ENCODE peak calls at places on chromosomes 6 and 20, in ten cellular contexts. R, G, I, U, L, V, M, C, E and N are unnamed samples.

GRCh38 chr6:163459536-163459935 is 45.0 kb downstream of the QKI start:
- DNase-seq in R (no peak), G (no peak), I (no peak), U (no peak), L (no peak), V (no peak), M (no peak), C (no peak), E (no peak), N (no peak)

GRCh38 chr6:139028658-139029469 is at the start of gene ABRACL:
- DNase-seq in R (peak), G (peak), I (peak), U (peak), L (peak), V (peak), M (peak), C (no peak), E (peak), N (peak)

GRCh38 chr6:169982461-169983386 is 231.3 kb downstream of the ERMARD start:
- DNase-seq in R (no peak), G (no peak), I (no peak), U (no peak), L (no peak), V (no peak), M (no peak), C (no peak), E (no peak), N (no peak)

GRCh38 chr20:22805219-22805618 is 220.8 kb upstream of the FOXA2 start:
- DNase-seq in R (peak), G (peak), I (peak), U (no peak), L (peak), V (no peak), M (no peak), C (peak), E (peak), N (no peak)

GRCh38 chr20:63126876-63127699 is 88.8 kb downstream of the YTHDF1 start:
- DNase-seq in R (no peak), G (no peak), I (no peak), U (no peak), L (no peak), V (no peak), M (no peak), C (no peak), E (peak), N (no peak)

GRCh38 chr6:1436334-1437306 is 47.2 kb downstream of the FOXF2 start:
- DNase-seq in R (peak), G (peak), I (peak), U (no peak), L (peak), V (peak), M (peak), C (peak), E (peak), N (peak)

GRCh38 chr20:37777556-37777955 is 83.7 kb downstream of the CTNNBL1 start:
- DNase-seq in R (no peak), G (peak), I (no peak), U (no peak), L (no peak), V (no peak), M (no peak), C (no peak), E (no peak), N (no peak)

GRCh38 chr20:38970302-38970701 is 8.2 kb downstream of the DHX35 start:
- DNase-seq in R (no peak), G (peak), I (no peak), U (no peak), L (no peak), V (no peak), M (no peak), C (no peak), E (no peak), N (no peak)

GRCh38 chr6:113994934-113995342 is 24.0 kb upstream of the HDAC2 start:
- DNase-seq in R (peak), G (peak), I (peak), U (no peak), L (no peak), V (no peak), M (peak), C (peak), E (peak), N (peak)

GRCh38 chr6:75317503-75318206 is 33.1 kb upstream of the TMEM30A start:
- DNase-seq in R (no peak), G (peak), I (peak), U (no peak), L (no peak), V (no peak), M (no peak), C (peak), E (no peak), N (no peak)

GRCh38 chr6:34491091-34491430 is 25.2 kb downstream of the PACSIN1 start:
- DNase-seq in R (no peak), G (peak), I (no peak), U (peak), L (no peak), V (no peak), M (no peak), C (no peak), E (no peak), N (no peak)

GRCh38 chr6:16273266-16273665 is 34.9 kb downstream of the GMPR start:
- DNase-seq in R (no peak), G (peak), I (no peak), U (no peak), L (no peak), V (no peak), M (no peak), C (no peak), E (no peak), N (no peak)

GRCh38 chr6:149075616-149076354 is 241.7 kb upstream of the TAB2 start:
- DNase-seq in R (no peak), G (peak), I (no peak), U (no peak), L (no peak), V (no peak), M (no peak), C (no peak), E (no peak), N (no peak)

GRCh38 chr6:148509152-148509571 is 166.5 kb downstream of the SASH1 start:
- DNase-seq in R (no peak), G (peak), I (no peak), U (no peak), L (no peak), V (no peak), M (no peak), C (no peak), E (no peak), N (no peak)

GRCh38 chr6:149963212-149963461 is 606 bp upstream of the ULBP1 start:
- DNase-seq in R (peak), G (peak), I (peak), U (no peak), L (no peak), V (no peak), M (peak), C (no peak), E (peak), N (peak)

GRCh38 chr20:63709149-63709527 is 1.3 kb downstream of the ZGPAT start:
- DNase-seq in R (peak), G (no peak), I (no peak), U (no peak), L (no peak), V (no peak), M (no peak), C (no peak), E (no peak), N (no peak)

GRCh38 chr20:53866787-53867740 is 203.3 kb downstream of the BCAS1 start:
- DNase-seq in R (no peak), G (peak), I (peak), U (no peak), L (no peak), V (no peak), M (no peak), C (no peak), E (no peak), N (no peak)

GRCh38 chr6:156359912-156360311 is 417.3 kb upstream of the ARID1B start:
- DNase-seq in R (peak), G (no peak), I (peak), U (no peak), L (no peak), V (no peak), M (no peak), C (no peak), E (peak), N (peak)

GRCh38 chr6:2021713-2022125 is 223.7 kb downstream of the GMDS start:
- DNase-seq in R (no peak), G (peak), I (no peak), U (peak), L (no peak), V (peak), M (peak), C (peak), E (no peak), N (no peak)

GRCh38 chr20:8012724-8013123 is 6.8 kb downstream of the TMX4 start:
- DNase-seq in R (no peak), G (peak), I (no peak), U (no peak), L (no peak), V (no peak), M (no peak), C (no peak), E (no peak), N (no peak)

GRCh38 chr20:44089987-44090674 is 96.9 kb downstream of the JPH2 start:
- DNase-seq in R (no peak), G (peak), I (no peak), U (no peak), L (no peak), V (peak), M (peak), C (peak), E (no peak), N (peak)

GRCh38 chr20:61045876-61046585 is 206.0 kb upstream of the CDH4 start:
- DNase-seq in R (no peak), G (no peak), I (no peak), U (no peak), L (peak), V (no peak), M (no peak), C (no peak), E (no peak), N (no peak)

GRCh38 chr6:16717275-16717942 is 43.9 kb downstream of the ATXN1 start:
- DNase-seq in R (no peak), G (no peak), I (no peak), U (no peak), L (no peak), V (no peak), M (no peak), C (no peak), E (no peak), N (no peak)

GRCh38 chr20:8946036-8946926 is 122.6 kb upstream of the PLCB4 start:
- DNase-seq in R (no peak), G (no peak), I (no peak), U (no peak), L (no peak), V (no peak), M (no peak), C (no peak), E (no peak), N (no peak)

GRCh38 chr6:139443226-139444112 is 69.0 kb upstream of the CITED2 start:
- DNase-seq in R (no peak), G (no peak), I (no peak), U (no peak), L (no peak), V (no peak), M (no peak), C (peak), E (no peak), N (no peak)

GRCh38 chr6:28769626-28770402 is 154.0 kb downstream of the TRIM27 start:
- DNase-seq in R (peak), G (peak), I (peak), U (no peak), L (no peak), V (no peak), M (peak), C (no peak), E (peak), N (no peak)

GRCh38 chr6:160071805-160072687 is 49.6 kb upstream of the SLC22A1 start:
- DNase-seq in R (no peak), G (no peak), I (peak), U (no peak), L (no peak), V (no peak), M (no peak), C (no peak), E (peak), N (no peak)
- TF ChIP-seq CTCF in R (no peak), G (no peak), I (no peak), U (no peak), L (peak), V (no peak), M (peak), C (no peak), E (no peak), N (peak)

DNA sequence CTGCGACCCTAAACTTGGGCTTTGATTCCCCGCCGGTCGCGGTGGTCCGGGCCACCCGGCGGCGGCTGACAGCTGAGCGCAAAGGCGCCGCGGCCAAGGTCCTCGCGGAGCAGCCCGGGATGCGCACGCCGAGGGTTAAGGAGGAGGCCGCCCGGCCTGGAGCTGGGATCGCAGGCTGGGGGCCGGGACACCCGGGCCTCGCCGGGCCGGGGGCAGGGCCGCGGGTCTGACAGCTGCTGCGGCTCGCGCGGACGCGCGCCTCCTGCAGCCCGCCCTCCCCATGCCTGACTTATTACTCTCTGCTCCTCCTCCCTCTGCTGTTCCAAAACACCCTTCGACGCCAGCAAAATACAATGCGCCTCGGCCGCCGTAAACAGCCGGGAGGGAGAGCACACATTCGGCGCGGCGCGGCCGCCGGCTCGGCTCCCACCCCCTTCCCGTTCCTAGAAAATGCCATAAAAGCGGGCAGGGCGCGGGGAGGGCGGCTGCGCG is 743 bp downstream of the BACH2 start:
- DNase-seq in R (peak), G (peak), I (peak), U (peak), L (peak), V (peak), M (peak), C (peak), E (peak), N (peak)
- TF ChIP-seq CTCF in R (no peak), G (peak), I (no peak), U (no peak), L (no peak), V (no peak), M (no peak), C (no peak), E (no peak), N (no peak)

GRCh38 chr6:6758915-6759654 is 170.6 kb downstream of the LY86 start:
- DNase-seq in R (peak), G (peak), I (peak), U (peak), L (peak), V (peak), M (peak), C (peak), E (peak), N (peak)
- TF ChIP-seq CTCF in R (peak), G (peak), I (peak), U (peak), L (peak), V (peak), M (peak), C (peak), E (peak), N (peak)

DNA sequence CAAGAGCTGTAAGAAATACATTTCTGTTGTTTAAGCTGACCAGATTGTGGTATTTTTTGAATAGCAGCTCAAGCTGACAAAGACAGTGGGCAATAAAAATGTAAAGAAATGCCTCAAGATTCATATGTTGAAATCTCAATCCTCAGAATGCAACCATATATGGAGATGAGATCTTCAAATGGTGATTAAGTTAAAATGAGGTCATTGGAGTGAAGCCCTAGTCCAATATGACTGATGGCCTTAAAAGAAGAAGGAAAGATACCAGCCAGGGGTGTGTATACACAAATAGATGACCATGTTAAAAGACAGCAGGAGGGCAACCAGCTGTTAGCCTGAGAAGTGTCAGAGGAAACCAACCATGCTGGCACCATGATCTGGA is 7.1 kb upstream of the DDO start:
- DNase-seq in R (no peak), G (no peak), I (no peak), U (no peak), L (no peak), V (no peak), M (no peak), C (no peak), E (no peak), N (no peak)
- TF ChIP-seq CTCF in R (no peak), G (no peak), I (no peak), U (no peak), L (no peak), V (no peak), M (no peak), C (no peak), E (no peak), N (no peak)

GRCh38 chr20:15380770-15381169 is 1043.4 kb upstream of the FLRT3 start:
- DNase-seq in R (no peak), G (no peak), I (no peak), U (no peak), L (no peak), V (no peak), M (no peak), C (no peak), E (no peak), N (no peak)

GRCh38 chr20:15379897-15380296 is 1042.5 kb upstream of the FLRT3 start:
- DNase-seq in R (no peak), G (no peak), I (no peak), U (no peak), L (no peak), V (no peak), M (no peak), C (no peak), E (no peak), N (no peak)

GRCh38 chr20:15375836-15376235 is 1038.4 kb upstream of the FLRT3 start:
- DNase-seq in R (no peak), G (no peak), I (no peak), U (no peak), L (no peak), V (no peak), M (no peak), C (no peak), E (no peak), N (no peak)

GRCh38 chr20:15378151-15378550 is 1040.7 kb upstream of the FLRT3 start:
- DNase-seq in R (no peak), G (no peak), I (peak), U (no peak), L (no peak), V (no peak), M (no peak), C (no peak), E (no peak), N (no peak)
- TF ChIP-seq CTCF in R (no peak), G (no peak), I (peak), U (no peak), L (no peak), V (no peak), M (no peak), C (peak), E (no peak), N (no peak)

DNA sequence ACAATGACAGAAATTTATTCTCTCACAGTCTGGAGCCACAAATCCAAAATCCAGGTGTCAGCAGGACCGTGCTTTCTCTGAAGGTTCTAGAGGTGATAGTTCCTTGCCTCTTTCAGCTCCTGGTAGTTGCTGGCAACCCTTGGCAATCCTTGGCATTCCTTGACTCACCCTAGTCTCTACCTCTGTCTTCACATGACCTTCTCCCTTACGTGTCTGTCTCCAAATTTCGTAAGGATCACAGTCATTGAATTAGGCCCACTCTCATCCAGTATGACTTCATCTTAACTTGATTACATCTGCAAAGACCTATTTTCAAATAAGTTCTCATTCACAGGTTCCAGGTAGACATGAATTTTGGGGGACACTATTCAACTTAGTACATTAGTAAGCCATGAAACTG is 143.1 kb downstream of the CEP57L1 start:
- DNase-seq in R (no peak), G (no peak), I (no peak), U (no peak), L (no peak), V (no peak), M (no peak), C (no peak), E (no peak), N (no peak)
- TF ChIP-seq CTCF in R (no peak), G (no peak), I (no peak), U (no peak), L (no peak), V (no peak), M (no peak), C (no peak), E (no peak), N (no peak)

GRCh38 chr20:6180531-6180930 is 57.7 kb upstream of the FERMT1 start:
- DNase-seq in R (no peak), G (no peak), I (no peak), U (no peak), L (no peak), V (no peak), M (no peak), C (no peak), E (no peak), N (no peak)

GRCh38 chr20:6178537-6178936 is 55.7 kb upstream of the FERMT1 start:
- DNase-seq in R (peak), G (peak), I (peak), U (no peak), L (no peak), V (no peak), M (no peak), C (peak), E (no peak), N (no peak)

GRCh38 chr20:6185268-6185667 is 62.4 kb upstream of the FERMT1 start:
- DNase-seq in R (no peak), G (no peak), I (peak), U (no peak), L (no peak), V (no peak), M (no peak), C (no peak), E (no peak), N (no peak)

DNA sequence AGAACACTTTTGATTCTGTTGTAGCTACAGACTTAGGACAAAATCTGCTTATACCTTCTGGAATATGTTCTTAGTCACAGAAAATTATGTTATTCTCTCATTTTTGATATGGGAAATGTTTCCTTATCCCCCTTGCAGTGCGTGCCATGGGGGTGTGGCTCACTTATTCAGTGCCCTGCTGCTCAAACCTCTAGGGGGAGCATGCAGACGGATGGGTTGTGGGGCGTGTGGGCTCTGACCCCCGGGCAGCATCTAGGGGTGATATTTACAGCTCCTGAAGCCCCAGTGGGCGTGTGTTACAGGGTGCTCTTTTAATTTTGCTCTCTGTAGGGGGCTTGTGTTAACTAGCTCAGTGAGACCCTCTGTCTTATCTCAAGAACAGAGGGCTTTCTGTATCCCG is 61.3 kb upstream of the FERMT1 start:
- DNase-seq in R (no peak), G (no peak), I (peak), U (no peak), L (no peak), V (no peak), M (no peak), C (no peak), E (peak), N (no peak)
- TF ChIP-seq CTCF in R (no peak), G (no peak), I (peak), U (no peak), L (peak), V (no peak), M (no peak), C (no peak), E (peak), N (no peak)

DNA sequence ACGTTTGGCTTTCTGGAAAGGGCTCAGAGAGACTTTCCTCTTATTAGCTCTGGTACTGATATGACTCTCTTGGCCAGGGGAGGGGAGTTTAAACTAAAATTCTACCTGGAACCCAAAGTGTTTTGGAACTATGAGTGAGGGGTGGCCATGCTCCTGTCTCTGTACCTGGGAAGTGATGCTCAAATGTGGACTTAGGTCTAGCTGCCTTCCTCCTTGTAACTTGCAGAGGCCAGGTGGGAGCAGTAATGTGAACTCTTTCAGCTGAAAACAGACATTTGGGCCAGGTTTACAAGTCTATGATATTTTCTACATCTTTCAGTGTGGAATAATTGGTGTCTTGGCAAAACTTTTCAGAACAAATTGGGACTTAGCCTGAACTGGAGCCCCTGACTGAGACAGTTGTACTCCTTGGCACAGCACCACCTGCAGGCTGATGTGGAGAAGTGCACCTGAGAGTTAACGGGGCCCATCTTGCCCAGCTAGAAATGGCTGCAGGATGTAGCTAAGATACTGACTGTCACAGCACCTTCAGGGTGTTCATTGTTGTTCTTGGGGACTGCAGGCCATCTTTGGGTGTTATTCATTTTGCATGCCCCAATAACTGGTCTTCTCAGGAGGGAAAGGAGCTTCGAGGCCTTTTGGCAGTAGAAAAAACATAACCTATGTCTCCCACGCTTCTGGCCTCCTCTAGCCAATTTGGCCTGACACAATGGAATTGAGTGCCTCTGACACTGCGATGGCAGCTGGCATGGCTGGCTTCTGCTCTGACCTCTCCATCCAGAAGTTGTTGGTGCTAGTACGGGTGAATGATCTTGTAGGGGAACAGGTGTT is 37.1 kb downstream of the CD109 start:
- DNase-seq in R (peak), G (peak), I (peak), U (peak), L (peak), V (peak), M (peak), C (peak), E (peak), N (peak)
- TF ChIP-seq CTCF in R (peak), G (peak), I (peak), U (peak), L (peak), V (peak), M (peak), C (peak), E (peak), N (peak)